ENCODE peak calls at places on chromosome 13, in five cellular contexts. X is neuronal stem cell, U is mesendoderm, G is H9, I is IMR-90. Z is an unnamed sample.
A peak's percentile ranks its signal among the peaks of the same experiment; 100 is the strongest.

GRCh38 chr13:39682310-39682709 is 26.8 kb downstream of the COG6 start:
- DNase-seq in I (no peak), X (no peak), G (no peak), U (no peak), Z (no peak)

GRCh38 chr13:88908896-88909535 is 1237.8 kb downstream of the SLITRK5 start:
- DNase-seq in I (no peak), X (no peak), U (peak; percentile 1), G (no peak), Z (no peak)

GRCh38 chr13:98476106-98476505 is 100.8 kb downstream of the STK24 start:
- DNase-seq in G (peak; percentile 87), X (no peak), I (no peak), U (peak; percentile 82), Z (no peak)

GRCh38 chr13:48496796-48497195 is 36.1 kb downstream of the RCBTB2 start:
- DNase-seq in X (no peak), U (no peak), I (no peak), G (no peak), Z (no peak)

GRCh38 chr13:105346141-105346766 is 1189.2 kb downstream of the EFNB2 start:
- DNase-seq in U (no peak), X (no peak), G (no peak), I (peak; percentile 90), Z (peak; percentile 90)

GRCh38 chr13:111614009-111614408 is 293.6 kb downstream of the TEX29 start:
- DNase-seq in U (no peak), I (no peak), G (peak; percentile 7), X (no peak), Z (no peak)

GRCh38 chr13:75788494-75788991 is 152.4 kb downstream of the LMO7 start:
- DNase-seq in I (peak; percentile 96), U (no peak), X (no peak), G (no peak), Z (peak; percentile 75)

GRCh38 chr13:99390601-99391000 is 83.4 kb upstream of the GPR183 start:
- DNase-seq in G (no peak), U (no peak), I (no peak), X (no peak), Z (no peak)

GRCh38 chr13:74134226-74134776 is at the start of gene KLF12:
- DNase-seq in G (peak; percentile 91), X (peak; percentile 82), I (peak; percentile 94), U (peak; percentile 96), Z (peak; percentile 95)

GRCh38 chr13:23330356-23330755 is 103.1 kb downstream of the SACS start:
- DNase-seq in X (no peak), U (no peak), G (no peak), I (no peak), Z (no peak)

GRCh38 chr13:34349091-34349722 is 531.3 kb downstream of the RFC3 start:
- DNase-seq in I (peak; percentile 89), X (no peak), U (no peak), G (no peak), Z (peak; percentile 93)

GRCh38 chr13:66673401-66673800 is 556.7 kb downstream of the PCDH9 start:
- DNase-seq in G (no peak), X (no peak), U (no peak), I (peak; percentile 42), Z (peak; percentile 32)

GRCh38 chr13:33284016-33284415 is 1.5 kb downstream of the STARD13 start:
- DNase-seq in X (no peak), I (peak; percentile 65), U (no peak), G (no peak), Z (no peak)

GRCh38 chr13:44767257-44767656 is 191.1 kb upstream of the TSC22D1 start:
- DNase-seq in X (no peak), U (no peak), G (no peak), I (no peak), Z (no peak)

GRCh38 chr13:90623318-90624011 is 724.0 kb upstream of the MIR17HG start:
- DNase-seq in G (no peak), I (no peak), X (no peak), U (no peak), Z (no peak)

GRCh38 chr13:96450635-96451034 is 360.7 kb downstream of the HS6ST3 start:
- DNase-seq in X (no peak), U (no peak), I (no peak), G (no peak), Z (no peak)

GRCh38 chr13:97018029-97018819 is 23.9 kb upstream of the OXGR1 start:
- DNase-seq in X (no peak), G (peak; percentile 51), I (peak; percentile 61), U (peak; percentile 91), Z (peak; percentile 71)

GRCh38 chr13:20824762-20825161 is 51.0 kb upstream of the EEF1AKMT1 start:
- DNase-seq in G (no peak), U (no peak), X (no peak), I (peak; percentile 87), Z (peak; percentile 74)

GRCh38 chr13:37656247-37656940 is 57.8 kb upstream of the POSTN start:
- DNase-seq in G (no peak), X (no peak), U (peak; percentile 68), I (peak; percentile 99), Z (peak; percentile 97)

GRCh38 chr13:30798776-30799625 is 63.7 kb downstream of the ALOX5AP start:
- DNase-seq in X (no peak), I (peak; percentile 59), G (no peak), U (peak; percentile 15), Z (peak; percentile 80)

GRCh38 chr13:43303040-43303729 is 279.8 kb downstream of the DNAJC15 start:
- DNase-seq in G (peak; percentile 73), U (peak; percentile 81), X (peak; percentile 42), I (peak; percentile 70), Z (peak; percentile 69)

GRCh38 chr13:37870895-37871550 is 1.5 kb upstream of the TRPC4 start:
- DNase-seq in I (peak; percentile 79), G (peak; percentile 50), X (no peak), U (peak; percentile 48), Z (peak; percentile 81)

GRCh38 chr13:64540468-64540867 is 2689.7 kb downstream of the PCDH9 start:
- DNase-seq in U (no peak), I (peak; percentile 11), X (no peak), G (no peak), Z (no peak)

GRCh38 chr13:101623469-101624209 is 171.2 kb downstream of the ITGBL1 start:
- DNase-seq in G (no peak), X (no peak), I (peak; percentile 24), U (no peak), Z (peak; percentile 40)

GRCh38 chr13:46595918-46596315 is 42.9 kb downstream of the LRCH1 start:
- DNase-seq in U (no peak), X (no peak), I (no peak), G (no peak), Z (no peak)

DNA sequence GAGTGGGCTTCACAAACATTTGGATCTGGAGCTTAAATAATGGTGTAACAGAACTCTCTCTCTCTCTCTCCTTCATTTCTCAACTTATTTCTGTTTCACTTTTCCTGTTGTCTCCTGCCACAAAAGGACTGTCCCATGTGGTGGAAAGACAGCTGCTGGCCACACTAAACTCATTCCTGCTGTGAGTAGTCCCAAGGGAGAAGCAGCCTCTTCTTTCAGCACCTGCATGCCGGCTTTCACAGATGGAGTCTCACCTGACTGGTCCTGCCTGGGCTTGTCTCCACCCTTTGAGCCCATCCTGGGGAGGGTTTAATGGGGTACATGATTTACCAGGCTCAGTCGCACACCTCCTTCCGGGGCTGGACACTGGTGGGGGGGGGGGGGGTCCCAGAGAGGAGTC is 31.8 kb upstream of the IRS2 start:
- DNase-seq in I (no peak), U (no peak), G (no peak), X (no peak), Z (no peak)
- H2BK120ac ChIP-seq in I (no peak overlapping the region), U (no peak overlapping the region), G (no peak overlapping the region), X (no peak overlapping the region), Z (no peak overlapping the region)

GRCh38 chr13:110310541-110311491 is 3.7 kb downstream of the COL4A2 start:
- DNase-seq in G (peak; percentile 14), U (no peak), I (no peak), X (no peak), Z (no peak)
- H3K4ac ChIP-seq in G (no peak overlapping the region), U (no peak overlapping the region), I (peak overlapping the region; percentile 56), X (no peak overlapping the region), Z (peak overlapping the region; percentile 40)

DNA sequence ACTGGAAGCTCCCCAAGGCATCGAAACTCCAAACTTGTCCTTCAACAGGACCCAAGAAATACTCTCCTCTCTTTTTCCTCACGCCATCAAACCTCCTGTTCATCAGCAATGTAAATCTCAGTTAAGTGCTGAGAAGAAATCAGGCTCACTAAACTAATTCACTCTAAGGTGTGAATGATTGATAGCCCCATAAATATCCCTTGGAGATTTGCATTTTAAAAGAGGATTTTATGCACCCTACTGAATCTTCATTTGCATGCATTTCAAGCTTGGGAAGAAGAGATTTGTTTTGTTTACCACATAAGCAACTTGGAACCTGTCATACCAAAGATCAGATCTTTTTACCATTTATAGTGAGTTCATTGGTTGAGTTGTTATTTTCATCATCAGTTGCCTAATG is 40.3 kb upstream of the GSX1 start:
- DNase-seq in I (no peak), G (no peak), U (no peak), X (no peak), Z (no peak)
- H3K23ac ChIP-seq in I (no peak overlapping the region), G (no peak overlapping the region), U (no peak overlapping the region), X (no peak overlapping the region), Z (no peak overlapping the region)

GRCh38 chr13:106967391-106967790 is 399.5 kb upstream of the ARGLU1 start:
- DNase-seq in I (no peak), U (no peak), G (no peak), X (no peak), Z (no peak)
- H2BK120ac ChIP-seq in I (no peak overlapping the region), U (no peak overlapping the region), G (no peak overlapping the region), X (no peak overlapping the region), Z (no peak overlapping the region)

GRCh38 chr13:28145049-28145448 is 6.7 kb downstream of the PAN3 start:
- DNase-seq in U (no peak), G (no peak), I (no peak), X (no peak), Z (no peak)
- H3K4ac ChIP-seq in U (no peak overlapping the region), G (no peak overlapping the region), I (no peak overlapping the region), X (no peak overlapping the region), Z (no peak overlapping the region)

Z was measured in mesenchymal stem cell.